ENCODE peak calls at places on chromosomes 6 and 20, in ten cellular contexts. X is colonic mucosa, Y is prostate gland, Z is tibial artery, I is heart right ventricle, U is H7, F is lower leg skin, B is psoas muscle, V is lower lobe of right lung, O is spleen. W is an unnamed sample.

GRCh38 chr20:46545077-46545826 is 5.2 kb downstream of the OCSTAMP start:
- DNase-seq in Z (no peak), F (no peak), I (no peak), U (no peak), O (no peak), B (no peak), X (no peak), V (no peak), Y (no peak), W (no peak)

GRCh38 chr20:20412750-20413149 is 44.8 kb downstream of the INSM1 start:
- DNase-seq in Y (no peak), I (no peak), Z (no peak), X (no peak), B (no peak), F (no peak), U (no peak), V (no peak), O (no peak), W (no peak)

GRCh38 chr6:33628401-33628964 is 7.4 kb downstream of the ITPR3 start:
- DNase-seq in U (no peak), F (no peak), Y (no peak), I (no peak), X (peak; percentile 46), V (no peak), Z (no peak), O (no peak), B (no peak), W (no peak)

GRCh38 chr6:40713002-40713719 is 126.0 kb upstream of the LRFN2 start:
- DNase-seq in B (no peak), I (no peak), Z (no peak), F (no peak), U (no peak), V (no peak), X (no peak), Y (no peak), O (no peak), W (no peak)

GRCh38 chr6:30781697-30782424 is 37.5 kb upstream of the IER3 start:
- DNase-seq in B (peak; percentile 97), O (peak; percentile 86), F (peak; percentile 93), Z (peak; percentile 94), X (peak; percentile 98), V (peak; percentile 95), U (no peak), I (peak; percentile 93), Y (peak; percentile 81), W (peak; percentile 100)

GRCh38 chr6:35522660-35523658 is 10.3 kb upstream of the TULP1 start:
- DNase-seq in I (peak; percentile 72), Y (peak; percentile 65), X (peak; percentile 76), B (peak; percentile 88), U (peak; percentile 94), V (peak; percentile 84), O (peak; percentile 92), Z (peak; percentile 61), F (peak; percentile 68), W (peak; percentile 75)

GRCh38 chr6:40733290-40733689 is 146.1 kb upstream of the LRFN2 start:
- DNase-seq in V (no peak), O (no peak), I (no peak), Y (no peak), F (no peak), B (no peak), U (no peak), X (no peak), Z (no peak), W (no peak)

GRCh38 chr6:29530671-29531310 is 28.7 kb downstream of the UBD start:
- DNase-seq in V (no peak), X (no peak), Y (no peak), F (no peak), Z (no peak), O (no peak), I (no peak), U (no peak), B (no peak), W (no peak)

GRCh38 chr6:83511901-83512681 is at the start of gene PRSS35:
- DNase-seq in U (peak; percentile 87), X (peak; percentile 57), B (peak; percentile 58), Y (peak; percentile 29), V (peak; percentile 58), Z (peak; percentile 38), I (peak; percentile 56), F (no peak), O (peak; percentile 83), W (peak; percentile 59)

GRCh38 chr6:163721435-163721834 is 306.9 kb downstream of the QKI start:
- DNase-seq in O (no peak), Z (no peak), Y (no peak), F (no peak), V (no peak), X (no peak), I (no peak), B (no peak), U (no peak), W (no peak)

GRCh38 chr20:53757472-53757913 is 163.9 kb upstream of the ZNF217 start:
- DNase-seq in U (no peak), B (no peak), V (no peak), O (no peak), I (no peak), Y (peak; percentile 76), F (no peak), Z (no peak), X (no peak), W (no peak)

DNA sequence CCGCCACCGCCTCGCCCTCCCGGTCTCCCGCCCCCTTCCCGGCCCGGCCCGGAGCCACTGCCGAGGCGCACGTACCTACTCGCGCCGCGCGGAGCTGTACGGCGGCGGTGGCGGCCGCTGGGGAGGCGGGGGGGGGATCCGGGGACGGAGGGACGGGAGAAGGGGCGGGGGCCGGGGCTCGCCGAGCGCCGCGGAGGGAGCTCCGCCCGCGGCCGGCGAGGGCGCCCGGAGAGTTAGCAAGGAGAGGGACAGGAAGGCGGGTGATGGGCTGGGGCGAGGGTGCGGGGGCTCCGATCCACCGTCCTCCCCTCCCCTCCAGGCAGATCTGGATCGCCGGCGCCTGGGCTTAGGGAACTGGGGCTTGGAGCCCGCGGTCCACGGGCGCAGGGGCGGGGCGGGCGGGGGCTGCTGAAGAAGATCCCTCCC is 548 bp upstream of the TMEM74B start:
- DNase-seq in Y (no peak), B (no peak), V (no peak), I (peak; percentile 26), F (no peak), U (peak; percentile 90), X (no peak), Z (no peak), O (no peak), W (no peak)
- H3K4me3 ChIP-seq in Y (peak overlapping the region; percentile 34), B (peak overlapping the region; percentile 68), V (peak overlapping the region; percentile 62), I (peak overlapping the region; percentile 56), F (peak overlapping the region; percentile 30), U (peak overlapping the region; percentile 57), X (peak overlapping the region; percentile 50), Z (peak overlapping the region; percentile 48), O (peak overlapping the region; percentile 21), W (peak overlapping the region; percentile 52)

DNA sequence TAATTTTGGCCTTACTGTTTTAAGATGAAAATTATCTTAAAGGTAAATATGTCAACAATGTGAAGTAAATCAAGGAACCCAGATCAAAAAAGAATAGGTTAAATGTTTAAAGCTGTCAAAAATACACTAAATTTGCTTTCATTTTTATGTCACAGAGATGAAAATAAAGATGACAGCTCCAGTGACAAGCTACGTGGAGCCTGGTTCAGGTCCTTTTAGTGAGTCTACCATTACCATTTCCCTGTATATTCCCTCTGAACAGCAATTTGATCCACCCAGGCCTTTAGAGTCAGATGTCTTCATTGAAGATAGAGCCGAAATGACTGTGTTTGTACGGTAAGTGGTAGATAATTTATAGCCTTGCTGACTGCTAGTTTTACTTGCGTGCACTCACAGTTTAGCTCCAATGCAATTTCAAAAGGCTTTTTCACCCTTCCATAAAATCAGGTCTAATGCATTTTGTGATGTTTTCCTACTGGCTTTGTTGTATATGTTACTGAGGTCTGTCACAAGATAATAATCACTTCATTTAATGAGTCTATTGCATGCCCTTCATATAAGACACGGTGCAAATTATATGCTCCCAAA is 1.9 kb downstream of the HEBP2 start:
- DNase-seq in U (no peak), O (no peak), B (no peak), Y (no peak), X (no peak), Z (no peak), I (no peak), V (no peak), F (no peak), W (no peak)
- H3K4me3 ChIP-seq in U (no peak overlapping the region), O (no peak overlapping the region), B (peak overlapping the region; percentile 97), Y (peak overlapping the region; percentile 75), X (peak overlapping the region; percentile 70), Z (no peak overlapping the region), I (no peak overlapping the region), V (no peak overlapping the region), F (no peak overlapping the region), W (no peak overlapping the region)

GRCh38 chr6:12968290-12968689 is 251.7 kb downstream of the PHACTR1 start:
- DNase-seq in B (no peak), X (no peak), U (no peak), Y (no peak), F (no peak), V (no peak), O (no peak), I (no peak), Z (no peak), W (no peak)
- H3K4me3 ChIP-seq in B (no peak overlapping the region), X (no peak overlapping the region), U (no peak overlapping the region), Y (no peak overlapping the region), F (no peak overlapping the region), V (no peak overlapping the region), O (no peak overlapping the region), I (no peak overlapping the region), Z (no peak overlapping the region), W (no peak overlapping the region)

GRCh38 chr6:108362455-108362854 is 67.6 kb downstream of the AFG1L start:
- DNase-seq in O (no peak), Y (no peak), F (no peak), Z (no peak), X (no peak), U (no peak), V (no peak), I (no peak), B (no peak), W (no peak)

GRCh38 chr6:108364470-108364869 is 69.6 kb downstream of the AFG1L start:
- DNase-seq in B (no peak), Y (no peak), I (no peak), U (no peak), O (no peak), F (no peak), X (no peak), V (no peak), Z (no peak), W (no peak)

GRCh38 chr6:108363113-108363512 is 68.3 kb downstream of the AFG1L start:
- DNase-seq in Z (no peak), V (no peak), I (no peak), F (no peak), X (no peak), B (no peak), Y (no peak), U (no peak), O (no peak), W (no peak)

GRCh38 chr6:108365488-108365887 is 70.6 kb downstream of the AFG1L start:
- DNase-seq in V (no peak), I (no peak), X (no peak), F (no peak), B (no peak), U (no peak), Y (no peak), O (no peak), Z (no peak), W (peak; percentile 63)

DNA sequence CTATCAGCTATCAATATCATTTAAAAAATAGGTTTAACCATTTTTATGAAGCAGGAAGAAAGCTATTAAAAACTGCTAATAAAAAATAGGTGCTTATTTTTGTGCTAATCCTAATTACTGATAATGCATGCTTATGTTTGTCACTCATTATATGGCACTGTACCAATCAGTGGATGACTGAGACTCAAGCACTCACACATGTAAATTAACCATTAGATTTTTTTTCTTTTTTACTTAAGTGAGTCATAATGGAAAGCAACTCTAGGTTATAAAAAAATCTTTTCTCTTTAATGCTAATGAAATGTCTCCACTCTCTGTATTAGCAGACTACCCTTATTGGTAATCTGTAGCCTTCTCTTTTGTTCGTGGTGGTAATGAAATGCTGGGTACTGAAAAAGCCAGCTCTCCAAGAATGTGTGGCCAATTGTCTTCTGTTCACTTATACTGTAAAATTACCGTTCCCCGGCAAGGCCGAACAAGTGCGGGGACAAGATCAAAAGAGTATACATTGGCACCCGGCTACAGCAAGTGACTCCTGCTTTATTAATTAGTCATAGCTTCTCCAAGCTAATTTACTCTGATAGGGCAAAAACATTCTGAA is 69.0 kb downstream of the AFG1L start:
- DNase-seq in X (no peak), B (no peak), I (no peak), Y (no peak), V (no peak), Z (no peak), F (no peak), O (no peak), U (no peak), W (no peak)
- H3K4me3 ChIP-seq in X (no peak overlapping the region), B (peak overlapping the region; percentile 49), I (no peak overlapping the region), Y (no peak overlapping the region), V (no peak overlapping the region), Z (no peak overlapping the region), F (no peak overlapping the region), O (no peak overlapping the region), U (no peak overlapping the region), W (no peak overlapping the region)

W was measured in cardiac fibroblast.